ENCODE peak calls at places on chromosomes 11 and 22, in four cellular contexts. Y is progenitor cell of endocrine pancreas, G is cardiac fibroblast, M is foreskin fibroblast. T is an unnamed sample.

GRCh38 chr11:8092587-8093424 is 11.8 kb downstream of the TUB start:
- DNase-seq in Y (no peak), G (peak), M (peak), T (no peak)

GRCh38 chr22:29727248-29727551 is 7.4 kb downstream of the CABP7 start:
- DNase-seq in Y (no peak), G (peak), M (peak), T (no peak)

GRCh38 chr11:22829231-22830081 is at the start of gene SVIP:
- DNase-seq in Y (peak), G (peak), M (peak), T (peak)

GRCh38 chr11:61955031-61955415 is 4.9 kb downstream of the BEST1 start:
- DNase-seq in Y (no peak), G (peak), M (peak), T (no peak)

GRCh38 chr11:82718307-82718706 is 15.4 kb downstream of the FAM181B start:
- DNase-seq in Y (no peak), G (peak), M (peak), T (no peak)

GRCh38 chr11:108242422-108242821 is 19.6 kb downstream of the ATM start:
- DNase-seq in Y (no peak), G (no peak), M (no peak), T (no peak)

GRCh38 chr11:110298298-110298765 is 1.9 kb upstream of the RDX start:
- DNase-seq in Y (no peak), G (peak), M (no peak), T (no peak)

GRCh38 chr11:7492253-7492652 is 6.9 kb downstream of the OLFML1 start:
- DNase-seq in Y (no peak), G (no peak), M (no peak), T (no peak)

GRCh38 chr11:120601566-120601965 is 90.0 kb downstream of the GRIK4 start:
- DNase-seq in Y (no peak), G (peak), M (peak), T (no peak)

GRCh38 chr22:44845191-44845590 is 92.8 kb downstream of the ARHGAP8 start:
- DNase-seq in Y (no peak), G (no peak), M (no peak), T (no peak)

GRCh38 chr11:36558511-36559413 is 9.0 kb upstream of the RAG1 start:
- DNase-seq in Y (no peak), G (no peak), M (no peak), T (no peak)

GRCh38 chr11:44016129-44016528 is 31.7 kb upstream of the ACCSL start:
- DNase-seq in Y (no peak), G (peak), M (peak), T (no peak)

GRCh38 chr22:22026157-22026831 is 43.7 kb upstream of the TOP3B start:
- DNase-seq in Y (no peak), G (no peak), M (no peak), T (no peak)

DNA sequence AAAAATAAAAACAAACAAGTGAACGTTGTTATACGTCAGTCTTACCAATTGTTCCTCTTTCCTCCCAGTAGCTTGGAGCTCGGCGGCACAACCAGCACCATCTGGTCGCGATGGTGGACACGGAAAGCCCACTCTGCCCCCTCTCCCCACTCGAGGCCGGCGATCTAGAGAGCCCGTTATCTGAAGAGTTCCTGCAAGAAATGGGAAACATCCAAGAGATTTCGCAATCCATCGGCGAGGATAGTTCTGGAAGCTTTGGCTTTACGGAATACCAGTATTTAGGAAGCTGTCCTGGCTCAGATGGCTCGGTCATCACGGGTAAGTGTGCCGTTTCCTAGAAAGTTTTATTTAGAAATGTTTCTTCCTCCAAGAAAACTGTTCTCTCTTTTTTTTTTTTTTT is 47.9 kb downstream of the PPARA start:
- DNase-seq in Y (no peak), G (no peak), M (no peak), T (no peak)
- TF ChIP-seq CTCF in Y (no peak), G (no peak), M (no peak), T (no peak)

DNA sequence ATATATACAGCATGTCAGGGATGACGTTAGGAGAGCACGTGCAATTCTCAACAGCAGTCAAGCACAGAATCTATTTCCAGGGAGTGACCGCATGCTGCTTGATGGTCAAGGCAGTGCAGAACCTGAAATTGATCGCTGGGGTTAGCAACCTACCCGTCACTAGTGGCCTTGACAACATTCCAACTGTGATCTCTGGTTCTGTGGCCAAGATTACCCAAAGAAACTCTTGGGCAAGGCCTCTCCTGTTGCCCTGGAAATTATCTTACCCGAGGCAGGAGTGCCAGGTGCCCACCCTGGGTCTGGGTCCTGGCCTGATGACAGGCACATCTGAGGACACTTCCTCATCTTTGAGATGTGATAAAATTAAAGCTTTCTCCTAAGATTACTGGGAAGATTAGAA is 2.2 kb downstream of the TM7SF2 start:
- DNase-seq in Y (no peak), G (no peak), M (no peak), T (no peak)
- TF ChIP-seq CTCF in Y (no peak), G (no peak), M (no peak), T (no peak)

GRCh38 chr11:75431533-75432525 is 1.2 kb downstream of the KLHL35 start:
- DNase-seq in Y (no peak), G (no peak), M (no peak), T (no peak)

GRCh38 chr11:75429902-75430691 is 2.9 kb downstream of the KLHL35 start:
- DNase-seq in Y (peak), G (peak), M (peak), T (no peak)

GRCh38 chr11:75428989-75429640 is 3.9 kb downstream of the KLHL35 start:
- DNase-seq in Y (no peak), G (no peak), M (no peak), T (no peak)

GRCh38 chr11:75429641-75429901 is 3.4 kb downstream of the KLHL35 start:
- DNase-seq in Y (no peak), G (no peak), M (no peak), T (no peak)

GRCh38 chr11:75430692-75431532 is 2.1 kb downstream of the KLHL35 start:
- DNase-seq in Y (no peak), G (no peak), M (no peak), T (no peak)
- TF ChIP-seq CTCF in Y (no peak), G (no peak), M (no peak), T (no peak)

GRCh38 chr11:129766858-129767604 is 48.6 kb upstream of the TMEM45B start:
- DNase-seq in Y (peak), G (peak), M (peak), T (no peak)
- TF ChIP-seq CTCF in Y (peak), G (peak), M (peak), T (no peak)

T was measured in omental fat pad.